ENCODE peak calls at places on chromosome 7, in eight cellular contexts. J, N, M, R, I, L, A and O are unnamed samples.

GRCh38 chr7:94056796-94057207 is 52.6 kb upstream of the BET1 start:
- DNase-seq in J (no peak), N (no peak), M (peak), R (peak), I (peak), L (peak), A (no peak), O (no peak)

GRCh38 chr7:136530831-136531230 is 337.6 kb upstream of the CHRM2 start:
- DNase-seq in J (no peak), N (no peak), M (no peak), R (no peak), I (no peak), L (no peak), A (no peak), O (no peak)

GRCh38 chr7:99560834-99561734 is 2.6 kb downstream of the ZNF655 start:
- DNase-seq in J (no peak), N (no peak), M (no peak), R (no peak), I (peak), L (no peak), A (no peak), O (no peak)

GRCh38 chr7:45712057-45712689 is 138.0 kb downstream of the ADCY1 start:
- DNase-seq in J (no peak), N (no peak), M (no peak), R (no peak), I (no peak), L (no peak), A (no peak), O (no peak)

GRCh38 chr7:81449105-81449504 is 320.7 kb downstream of the HGF start:
- DNase-seq in J (no peak), N (no peak), M (no peak), R (no peak), I (no peak), L (no peak), A (no peak), O (no peak)

GRCh38 chr7:49295136-49295535 is 370.8 kb downstream of the CDC14C start:
- DNase-seq in J (no peak), N (no peak), M (peak), R (peak), I (peak), L (no peak), A (no peak), O (no peak)

GRCh38 chr7:156073366-156074052 is 261.2 kb upstream of the SHH start:
- DNase-seq in J (no peak), N (no peak), M (no peak), R (no peak), I (no peak), L (no peak), A (no peak), O (no peak)

GRCh38 chr7:132575987-132576722 is at the start of gene PLXNA4:
- DNase-seq in J (no peak), N (no peak), M (no peak), R (no peak), I (no peak), L (no peak), A (no peak), O (no peak)

GRCh38 chr7:87702326-87702725 is 74.1 kb downstream of the RUNDC3B start:
- DNase-seq in J (no peak), N (no peak), M (no peak), R (no peak), I (peak), L (peak), A (no peak), O (no peak)

GRCh38 chr7:150947761-150948680 is 30.1 kb downstream of the KCNH2 start:
- DNase-seq in J (no peak), N (no peak), M (no peak), R (no peak), I (no peak), L (no peak), A (no peak), O (peak)

GRCh38 chr7:107939472-107940145 is 48.6 kb downstream of the DLD start:
- DNase-seq in J (no peak), N (no peak), M (peak), R (peak), I (peak), L (peak), A (no peak), O (no peak)

GRCh38 chr7:15889501-15889900 is 203.0 kb upstream of the MEOX2 start:
- DNase-seq in J (no peak), N (no peak), M (no peak), R (peak), I (peak), L (peak), A (no peak), O (no peak)

GRCh38 chr7:98922392-98923107 is 44.2 kb downstream of the TRRAP start:
- DNase-seq in J (no peak), N (no peak), M (no peak), R (peak), I (peak), L (no peak), A (no peak), O (no peak)

GRCh38 chr7:80659120-80660055 is 20.9 kb downstream of the CD36 start:
- DNase-seq in J (no peak), N (peak), M (no peak), R (peak), I (peak), L (peak), A (peak), O (no peak)

GRCh38 chr7:11252011-11252607 is 278.4 kb downstream of the PHF14 start:
- DNase-seq in J (no peak), N (no peak), M (no peak), R (no peak), I (no peak), L (no peak), A (no peak), O (no peak)

GRCh38 chr7:149719050-149719899 is 54.1 kb downstream of the ZNF467 start:
- DNase-seq in J (no peak), N (no peak), M (peak), R (no peak), I (peak), L (peak), A (no peak), O (no peak)

GRCh38 chr7:77245015-77245755 is 45.6 kb upstream of the FGL2 start:
- DNase-seq in J (no peak), N (no peak), M (no peak), R (no peak), I (no peak), L (no peak), A (no peak), O (no peak)

GRCh38 chr7:157763279-157764000 is 426.6 kb downstream of the DNAJB6 start:
- DNase-seq in J (no peak), N (no peak), M (no peak), R (no peak), I (no peak), L (no peak), A (no peak), O (no peak)

GRCh38 chr7:130350945-130351663 is 6.5 kb downstream of the CPA5 start:
- DNase-seq in J (no peak), N (no peak), M (no peak), R (no peak), I (no peak), L (no peak), A (no peak), O (no peak)

GRCh38 chr7:66076459-66077329 is 1.1 kb downstream of the ASL start:
- DNase-seq in J (no peak), N (no peak), M (no peak), R (no peak), I (no peak), L (no peak), A (no peak), O (no peak)

GRCh38 chr7:1225462-1226154 is 7.1 kb upstream of the UNCX start:
- DNase-seq in J (peak), N (no peak), M (no peak), R (peak), I (no peak), L (no peak), A (no peak), O (peak)

GRCh38 chr7:3892167-3892566 is 591.1 kb downstream of the SDK1 start:
- DNase-seq in J (no peak), N (no peak), M (no peak), R (no peak), I (no peak), L (no peak), A (no peak), O (no peak)

GRCh38 chr7:74344128-74344496 is 54.9 kb downstream of the CLIP2 start:
- DNase-seq in J (no peak), N (no peak), M (no peak), R (no peak), I (peak), L (peak), A (no peak), O (no peak)

GRCh38 chr7:73715648-73716317 is 3.7 kb downstream of the STX1A start:
- DNase-seq in J (no peak), N (no peak), M (peak), R (peak), I (peak), L (peak), A (no peak), O (no peak)

GRCh38 chr7:75737856-75738603 is 711 bp downstream of the HIP1 start:
- DNase-seq in J (peak), N (no peak), M (no peak), R (no peak), I (no peak), L (peak), A (no peak), O (no peak)

GRCh38 chr7:7857143-7857583 is 111.4 kb upstream of the GLCCI1 start:
- DNase-seq in J (no peak), N (no peak), M (no peak), R (no peak), I (no peak), L (no peak), A (peak), O (no peak)

GRCh38 chr7:115009736-115010435 is 88.0 kb downstream of the MDFIC start:
- DNase-seq in J (no peak), N (no peak), M (no peak), R (peak), I (no peak), L (no peak), A (no peak), O (no peak)

GRCh38 chr7:16268821-16269768 is 152.2 kb downstream of the CRPPA start:
- DNase-seq in J (no peak), N (peak), M (peak), R (peak), I (peak), L (peak), A (no peak), O (no peak)